ENCODE peak calls at places on chromosomes 3 and 15, in four cellular contexts. Z, S, F and J are unnamed samples.

GRCh38 chr15:22227411-22227810 is 147.1 kb downstream of the OR4M2 start:
- DNase-seq in Z (no peak), S (no peak), F (no peak), J (no peak)

GRCh38 chr3:124079912-124080276 is 88.0 kb upstream of the ROPN1 start:
- DNase-seq in Z (no peak), S (no peak), F (no peak), J (no peak)

GRCh38 chr3:141764946-141765345 is 1.7 kb downstream of the GRK7 start:
- DNase-seq in Z (no peak), S (no peak), F (no peak), J (no peak)

GRCh38 chr3:130991126-130991525 is 35.5 kb downstream of the ASTE1 start:
- DNase-seq in Z (no peak), S (no peak), F (no peak), J (no peak)

GRCh38 chr3:17038141-17038540 is 153.4 kb downstream of the PLCL2 start:
- DNase-seq in Z (no peak), S (no peak), F (no peak), J (no peak)

GRCh38 chr3:186938716-186939115 is 8.4 kb downstream of the ST6GAL1 start:
- DNase-seq in Z (no peak), S (no peak), F (no peak), J (no peak)

GRCh38 chr3:414063-414462 is 217.5 kb downstream of the CHL1 start:
- DNase-seq in Z (no peak), S (no peak), F (peak; percentile 7), J (no peak)

GRCh38 chr3:143216709-143217182 is 97.2 kb downstream of the CHST2 start:
- DNase-seq in Z (no peak), S (no peak), F (no peak), J (no peak)

GRCh38 chr3:21017115-21017852 is 733.7 kb downstream of the ZNF385D start:
- DNase-seq in Z (no peak), S (no peak), F (no peak), J (no peak)

GRCh38 chr3:140453750-140454149 is 224.1 kb upstream of the TRIM42 start:
- DNase-seq in Z (no peak), S (no peak), F (no peak), J (no peak)

DNA sequence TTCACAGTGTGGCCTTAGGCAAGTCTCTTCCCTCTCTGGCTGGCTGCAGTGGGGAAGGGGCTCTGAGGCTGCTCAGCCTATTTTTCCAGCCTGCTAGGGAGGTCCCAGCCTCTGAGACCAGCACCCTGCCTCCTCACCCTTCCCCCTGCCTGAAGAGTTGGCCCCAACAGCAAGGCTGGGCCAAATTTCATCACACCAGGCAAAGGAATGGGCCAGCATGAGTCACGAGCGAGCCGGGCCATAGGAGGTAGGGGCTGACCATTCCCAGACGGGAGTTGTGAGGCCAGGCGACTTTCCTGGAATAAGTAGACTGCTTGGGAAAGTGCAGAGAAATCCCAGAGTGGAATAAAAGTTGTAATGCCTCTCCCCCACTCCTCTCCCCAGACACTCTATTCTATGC is 5.7 kb upstream of the FBLN2 start:
- DNase-seq in Z (no peak), S (no peak), F (peak; percentile 67), J (no peak)
- H3K27ac ChIP-seq in Z (no peak overlapping the region), S (no peak overlapping the region), F (peak overlapping the region; percentile 72), J (no peak overlapping the region)

GRCh38 chr3:4838621-4839022 is 140.6 kb upstream of the BHLHE40 start:
- DNase-seq in Z (no peak), S (no peak), F (no peak), J (no peak)
- H3K27ac ChIP-seq in Z (no peak overlapping the region), S (no peak overlapping the region), F (no peak overlapping the region), J (no peak overlapping the region)

GRCh38 chr3:23991236-23992050 is 46.4 kb downstream of the NR1D2 start:
- DNase-seq in Z (no peak), S (no peak), F (no peak), J (peak; percentile 44)
- H3K27ac ChIP-seq in Z (peak overlapping the region; percentile 94), S (no peak overlapping the region), F (no peak overlapping the region), J (peak overlapping the region; percentile 97)

DNA sequence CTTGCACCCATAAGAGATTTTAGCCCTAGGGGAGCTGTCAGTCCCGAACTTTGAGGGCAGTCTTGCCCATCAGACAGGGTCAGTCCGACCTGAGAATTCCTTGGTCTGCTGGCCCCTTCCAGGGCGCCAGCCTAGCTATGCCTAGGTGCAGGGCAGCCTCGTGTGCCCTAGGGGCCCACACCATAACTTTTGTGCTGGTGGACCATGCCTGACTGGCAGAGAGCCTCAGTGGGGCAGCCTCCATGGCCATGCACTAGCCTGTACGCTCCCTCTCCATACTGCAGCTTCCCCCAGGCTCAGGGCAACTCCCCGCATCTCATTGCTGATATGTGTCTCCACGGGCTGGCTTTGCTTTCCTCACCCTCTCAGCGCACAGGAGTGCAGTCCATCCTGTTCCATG is 835.8 kb upstream of the ALCAM start:
- DNase-seq in Z (no peak), S (no peak), F (no peak), J (no peak)
- H3K27ac ChIP-seq in Z (no peak overlapping the region), S (no peak overlapping the region), F (no peak overlapping the region), J (no peak overlapping the region)

GRCh38 chr15:29785068-29785467 is 37.2 kb downstream of the TJP1 start:
- DNase-seq in Z (no peak), S (no peak), F (no peak), J (no peak)
- H3K27ac ChIP-seq in Z (no peak overlapping the region), S (no peak overlapping the region), F (no peak overlapping the region), J (no peak overlapping the region)